ENCODE peak calls at places on chromosomes 7 and 10, in eight cellular contexts. B, U, E, W, T, K, Q and C are unnamed samples.

GRCh38 chr7:1925973-1926907 is 256.2 kb downstream of the ELFN1 start:
- DNase-seq in T (no peak), B (no peak), E (no peak), K (no peak), Q (no peak), U (no peak), W (peak; percentile 57), C (no peak)

GRCh38 chr7:37311282-37311868 is 137.3 kb downstream of the ELMO1 start:
- DNase-seq in T (peak; percentile 35), U (no peak), B (no peak), W (no peak), Q (no peak), E (no peak), K (no peak), C (no peak)

GRCh38 chr7:113026941-113027340 is 59.7 kb downstream of the GPR85 start:
- DNase-seq in Q (no peak), W (no peak), E (no peak), K (no peak), B (no peak), T (no peak), U (peak; percentile 7), C (no peak)

GRCh38 chr7:73829505-73829904 is 1.3 kb upstream of the CLDN4 start:
- DNase-seq in Q (no peak), W (no peak), K (no peak), B (no peak), E (no peak), U (no peak), T (no peak), C (peak; percentile 93)

GRCh38 chr7:30135551-30136271 is 925 bp downstream of the MTURN start:
- DNase-seq in U (peak; percentile 56), W (peak; percentile 68), T (peak; percentile 60), Q (peak; percentile 21), K (no peak), B (peak; percentile 46), E (peak; percentile 81), C (peak; percentile 43)

GRCh38 chr10:110825510-110825909 is 46.2 kb upstream of the PDCD4 start:
- DNase-seq in B (no peak), Q (no peak), T (no peak), K (no peak), W (no peak), U (no peak), E (no peak), C (no peak)

GRCh38 chr10:126384269-126384873 is 3.9 kb downstream of the ADAM12 start:
- DNase-seq in B (no peak), W (no peak), U (no peak), T (no peak), E (no peak), Q (peak; percentile 69), K (no peak), C (no peak)

GRCh38 chr10:48234295-48234694 is 40.2 kb downstream of the FRMPD2 start:
- DNase-seq in E (no peak), W (no peak), K (no peak), U (peak; percentile 31), B (no peak), Q (no peak), T (no peak), C (peak; percentile 21)

GRCh38 chr10:96073722-96074121 is 30.3 kb downstream of the CCNJ start:
- DNase-seq in U (no peak), W (no peak), B (no peak), T (no peak), Q (no peak), E (no peak), K (peak; percentile 3), C (no peak)

GRCh38 chr7:47538846-47539311 is 43.0 kb downstream of the TNS3 start:
- DNase-seq in Q (no peak), U (no peak), E (no peak), B (no peak), T (no peak), K (no peak), W (no peak), C (no peak)

GRCh38 chr7:43211276-43211675 is 98.8 kb downstream of the HECW1 start:
- DNase-seq in Q (no peak), T (no peak), B (no peak), W (no peak), U (peak; percentile 13), E (no peak), K (no peak), C (peak; percentile 42)

GRCh38 chr10:78346721-78347120 is 313.1 kb downstream of the RPS24 start:
- DNase-seq in E (no peak), U (no peak), B (no peak), T (no peak), K (no peak), Q (no peak), W (no peak), C (no peak)

GRCh38 chr10:51706225-51706624 is 6.8 kb upstream of the CSTF2T start:
- DNase-seq in U (no peak), T (peak; percentile 68), W (no peak), K (no peak), B (no peak), Q (peak; percentile 76), E (peak; percentile 97), C (no peak)

GRCh38 chr7:47483604-47484273 is 98.2 kb downstream of the TNS3 start:
- DNase-seq in Q (no peak), T (no peak), K (no peak), U (no peak), W (no peak), E (no peak), B (no peak), C (no peak)

DNA sequence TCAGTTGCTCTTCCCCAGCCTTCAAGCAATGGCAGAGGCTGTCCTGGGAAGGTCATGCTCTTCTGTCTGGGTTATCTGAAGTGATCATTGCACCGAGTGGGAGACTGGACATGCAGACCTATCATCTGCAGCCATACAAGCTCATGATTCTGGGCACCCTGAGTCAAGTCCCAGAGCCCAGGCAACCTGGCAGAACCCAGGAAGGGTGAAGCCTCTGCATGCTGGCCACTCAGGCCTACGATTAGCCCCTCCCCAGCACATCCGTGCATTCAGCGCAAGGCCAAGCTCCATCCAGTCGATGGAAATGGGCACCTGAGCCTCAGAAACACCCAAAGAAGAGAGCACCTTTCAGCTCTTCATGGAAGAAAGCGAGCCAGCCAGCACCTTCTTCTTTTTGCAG is 261.8 kb downstream of the PAXIP1 start:
- DNase-seq in U (no peak), E (no peak), K (no peak), W (no peak), T (no peak), Q (no peak), B (no peak), C (no peak)
- H3K27me3 ChIP-seq in U (no peaks in the 10 kb centered on the region), E (no peaks in the 10 kb centered on the region), K (no peaks in the 10 kb centered on the region), W (no peaks in the 10 kb centered on the region), T (no peaks in the 10 kb centered on the region), Q (no peaks in the 10 kb centered on the region), B (peaks cover 9% of the 10 kb centered on the region), C (no peaks in the 10 kb centered on the region)

GRCh38 chr7:50827281-50827680 is 44.6 kb upstream of the GRB10 start:
- DNase-seq in K (no peak), B (no peak), E (no peak), Q (no peak), T (no peak), U (no peak), W (no peak), C (no peak)
- TF ChIP-seq CTCF in K (peak; percentile 13), B (no peak), E (no peak), Q (no peak), T (no peak), U (no peak), W (no peak), C (no peak)

GRCh38 chr10:37865264-37865663 is 7.9 kb upstream of the ZNF248 start:
- DNase-seq in K (no peak), U (no peak), W (no peak), E (no peak), Q (no peak), T (no peak), B (no peak), C (no peak)

GRCh38 chr10:37871568-37872251 is 14.3 kb upstream of the ZNF248 start:
- DNase-seq in U (no peak), T (no peak), E (no peak), W (no peak), K (no peak), Q (no peak), B (no peak), C (no peak)

GRCh38 chr10:37860494-37861190 is 3.2 kb upstream of the ZNF248 start:
- DNase-seq in Q (peak; percentile 47), K (no peak), T (no peak), B (peak; percentile 53), E (peak; percentile 78), W (no peak), U (no peak), C (no peak)

GRCh38 chr10:37871143-37871542 is 13.7 kb upstream of the ZNF248 start:
- DNase-seq in B (no peak), E (no peak), W (no peak), T (no peak), K (no peak), Q (no peak), U (no peak), C (no peak)

DNA sequence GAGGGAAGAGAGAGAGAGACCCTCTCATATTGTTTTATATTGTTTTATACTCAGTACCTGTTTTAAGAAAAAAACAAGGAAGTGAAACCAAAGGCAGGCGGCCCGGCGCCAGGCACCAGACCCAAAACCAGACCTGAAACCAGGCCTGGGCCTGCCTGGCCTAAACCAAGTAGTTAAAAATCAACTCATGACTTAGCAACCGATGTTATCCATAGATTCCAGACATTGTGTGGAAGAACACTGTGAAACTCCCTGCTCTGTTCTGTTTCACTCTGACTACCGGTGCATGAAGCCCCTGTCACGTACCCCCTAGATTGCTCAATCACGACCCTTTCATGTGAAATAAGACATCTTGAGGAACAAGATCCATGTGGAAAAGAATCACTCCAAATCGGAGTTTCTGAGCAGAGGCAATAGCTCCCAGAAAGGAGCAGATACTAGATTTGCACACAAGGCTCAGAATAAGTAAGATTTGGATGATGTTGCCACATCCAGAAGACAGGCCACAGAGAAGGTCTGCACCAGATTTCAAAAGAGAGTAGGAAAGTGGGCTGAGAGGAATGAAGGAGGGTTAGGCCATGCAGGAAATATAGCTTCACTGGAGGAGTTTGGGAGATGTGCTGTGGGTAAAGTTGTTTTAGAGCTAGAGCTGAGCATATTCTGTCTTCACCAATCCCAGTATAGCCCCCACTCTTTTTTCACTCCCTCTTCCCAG is 8.7 kb upstream of the ZNF248 start:
- DNase-seq in K (no peak), T (no peak), B (peak; percentile 33), E (no peak), W (no peak), Q (no peak), U (no peak), C (no peak)
- H3K27me3 ChIP-seq in K (no peaks in the 10 kb centered on the region), T (no peaks in the 10 kb centered on the region), B (no peaks in the 10 kb centered on the region), E (no peaks in the 10 kb centered on the region), W (no peaks in the 10 kb centered on the region), Q (no peaks in the 10 kb centered on the region), U (no peaks in the 10 kb centered on the region), C (no peaks in the 10 kb centered on the region)

GRCh38 chr7:21758286-21758685 is 187.4 kb downstream of the CDCA7L start:
- DNase-seq in K (no peak), W (no peak), T (no peak), E (no peak), U (peak; percentile 18), B (no peak), Q (no peak), C (peak; percentile 49)

GRCh38 chr7:21754963-21755362 is 190.7 kb downstream of the CDCA7L start:
- DNase-seq in W (no peak), T (no peak), E (no peak), Q (no peak), B (no peak), K (no peak), U (no peak), C (no peak)

GRCh38 chr7:21757537-21758282 is 188.0 kb downstream of the CDCA7L start:
- DNase-seq in K (no peak), W (no peak), E (no peak), B (no peak), Q (no peak), U (peak; percentile 53), T (no peak), C (peak; percentile 17)

GRCh38 chr7:21749318-21749717 is 196.4 kb downstream of the CDCA7L start:
- DNase-seq in Q (no peak), U (no peak), W (no peak), B (no peak), T (no peak), K (no peak), E (no peak), C (no peak)

GRCh38 chr7:21753071-21753470 is 192.6 kb downstream of the CDCA7L start:
- DNase-seq in Q (no peak), B (no peak), W (no peak), T (no peak), K (no peak), U (no peak), E (no peak), C (no peak)
- TF ChIP-seq CTCF in Q (no peak), B (no peak), W (no peak), T (no peak), K (no peak), U (no peak), E (no peak), C (no peak)